ENCODE peak calls at places on chromosomes 1 and 21, in four cellular contexts. One of them, this sample, is unnamed. For H3K36me3, the result is how much of the 10 kb centered on the place peaks cover.

GRCh38 chr1:234775477-234776246 is 165.7 kb upstream of the IRF2BP2 start:
- DNase-seq in colonic mucosa: peak
- DNase-seq in adipocyte: no peak
- DNase-seq in upper lobe of right lung: no peak
- DNase-seq in this sample: no peak

GRCh38 chr21:32520885-32521735 is 64.2 kb downstream of the TCP10L start:
- DNase-seq in colonic mucosa: peak
- DNase-seq in adipocyte: peak
- DNase-seq in upper lobe of right lung: peak
- DNase-seq in this sample: no peak

GRCh38 chr1:165683848-165684485 is 14.4 kb downstream of the ALDH9A1 start:
- DNase-seq in colonic mucosa: no peak
- DNase-seq in adipocyte: no peak
- DNase-seq in upper lobe of right lung: no peak
- DNase-seq in this sample: no peak

GRCh38 chr1:180040034-180040433 is 85.4 kb downstream of the CEP350 start:
- DNase-seq in colonic mucosa: no peak
- DNase-seq in adipocyte: peak
- DNase-seq in upper lobe of right lung: no peak
- DNase-seq in this sample: no peak

GRCh38 chr1:42145190-42145716 is 8.0 kb upstream of the GUCA2B start:
- DNase-seq in colonic mucosa: no peak
- DNase-seq in adipocyte: no peak
- DNase-seq in upper lobe of right lung: peak
- DNase-seq in this sample: no peak

GRCh38 chr1:175200626-175201025 is 8.1 kb upstream of the KIAA0040 start:
- DNase-seq in colonic mucosa: no peak
- DNase-seq in adipocyte: no peak
- DNase-seq in upper lobe of right lung: no peak
- DNase-seq in this sample: no peak

GRCh38 chr1:105997516-105997915 is 1059.0 kb upstream of the PRMT6 start:
- DNase-seq in colonic mucosa: no peak
- DNase-seq in adipocyte: no peak
- DNase-seq in upper lobe of right lung: no peak
- DNase-seq in this sample: no peak

GRCh38 chr1:240876071-240876470 is 264.1 kb upstream of the GREM2 start:
- DNase-seq in colonic mucosa: no peak
- DNase-seq in adipocyte: no peak
- DNase-seq in upper lobe of right lung: no peak
- DNase-seq in this sample: no peak

GRCh38 chr1:50424045-50424939 is 1.0 kb upstream of the DMRTA2 start:
- DNase-seq in colonic mucosa: no peak
- DNase-seq in adipocyte: no peak
- DNase-seq in upper lobe of right lung: no peak
- DNase-seq in this sample: no peak

GRCh38 chr1:38021969-38022368 is 9.4 kb downstream of the UTP11 start:
- DNase-seq in colonic mucosa: no peak
- DNase-seq in adipocyte: no peak
- DNase-seq in upper lobe of right lung: no peak
- DNase-seq in this sample: no peak

GRCh38 chr1:116375884-116376733 is 3.1 kb downstream of the ATP1A1 start:
- DNase-seq in colonic mucosa: peak
- DNase-seq in adipocyte: peak
- DNase-seq in upper lobe of right lung: peak
- DNase-seq in this sample: no peak

GRCh38 chr1:78222962-78223358 is 177.2 kb downstream of the GIPC2 start:
- DNase-seq in colonic mucosa: no peak
- DNase-seq in adipocyte: no peak
- DNase-seq in upper lobe of right lung: no peak
- DNase-seq in this sample: no peak

GRCh38 chr21:15559612-15560011 is 170.2 kb upstream of the USP25 start:
- DNase-seq in colonic mucosa: no peak
- DNase-seq in adipocyte: no peak
- DNase-seq in upper lobe of right lung: no peak
- DNase-seq in this sample: no peak

GRCh38 chr1:78280626-78281025 is 210.1 kb upstream of the PTGFR start:
- DNase-seq in colonic mucosa: no peak
- DNase-seq in adipocyte: peak
- DNase-seq in upper lobe of right lung: no peak
- DNase-seq in this sample: no peak

GRCh38 chr1:8915446-8915845 is 30.2 kb upstream of the CA6 start:
- DNase-seq in colonic mucosa: no peak
- DNase-seq in adipocyte: no peak
- DNase-seq in upper lobe of right lung: no peak
- DNase-seq in this sample: no peak

GRCh38 chr1:155858805-155859233 is 548 bp upstream of the SYT11 start:
- DNase-seq in colonic mucosa: no peak
- DNase-seq in adipocyte: peak
- DNase-seq in upper lobe of right lung: no peak
- DNase-seq in this sample: no peak

GRCh38 chr1:112579801-112580510 is 39.0 kb downstream of the ST7L start:
- DNase-seq in colonic mucosa: no peak
- DNase-seq in adipocyte: peak
- DNase-seq in upper lobe of right lung: no peak
- DNase-seq in this sample: no peak

GRCh38 chr1:147570907-147571306 is 29.6 kb downstream of the BCL9 start:
- DNase-seq in colonic mucosa: no peak
- DNase-seq in adipocyte: no peak
- DNase-seq in upper lobe of right lung: no peak
- DNase-seq in this sample: no peak

GRCh38 chr1:169113613-169114119 is 7.2 kb downstream of the ATP1B1 start:
- DNase-seq in colonic mucosa: no peak
- DNase-seq in adipocyte: peak
- DNase-seq in upper lobe of right lung: no peak
- DNase-seq in this sample: no peak

GRCh38 chr1:16006552-16007485 is 2.8 kb downstream of the SRARP start:
- DNase-seq in colonic mucosa: no peak
- DNase-seq in adipocyte: peak
- DNase-seq in upper lobe of right lung: no peak
- DNase-seq in this sample: no peak

GRCh38 chr1:184212649-184213314 is 161.3 kb downstream of the TSEN15 start:
- DNase-seq in colonic mucosa: no peak
- DNase-seq in adipocyte: peak
- DNase-seq in upper lobe of right lung: no peak
- DNase-seq in this sample: no peak

GRCh38 chr1:166088572-166088955 is 78.2 kb downstream of the FAM78B start:
- DNase-seq in colonic mucosa: no peak
- DNase-seq in adipocyte: no peak
- DNase-seq in upper lobe of right lung: no peak
- DNase-seq in this sample: no peak

GRCh38 chr1:177065430-177065829 is 99.1 kb downstream of the ASTN1 start:
- DNase-seq in colonic mucosa: no peak
- DNase-seq in adipocyte: no peak
- DNase-seq in upper lobe of right lung: no peak
- DNase-seq in this sample: no peak

GRCh38 chr1:152153996-152154395 is 5.0 kb downstream of the RPTN start:
- DNase-seq in colonic mucosa: no peak
- DNase-seq in adipocyte: no peak
- DNase-seq in upper lobe of right lung: no peak
- DNase-seq in this sample: no peak

GRCh38 chr1:23168079-23168461 is 586 bp downstream of the LUZP1 start:
- DNase-seq in colonic mucosa: peak
- DNase-seq in adipocyte: no peak
- DNase-seq in upper lobe of right lung: peak
- DNase-seq in this sample: no peak

GRCh38 chr1:91557826-91558225 is 57.2 kb downstream of the CDC7 start:
- DNase-seq in colonic mucosa: no peak
- DNase-seq in adipocyte: no peak
- DNase-seq in upper lobe of right lung: no peak
- DNase-seq in this sample: no peak

GRCh38 chr1:241624925-241625324 is 15.2 kb downstream of the CHML start:
- DNase-seq in colonic mucosa: no peak
- DNase-seq in adipocyte: no peak
- DNase-seq in upper lobe of right lung: no peak
- DNase-seq in this sample: no peak

GRCh38 chr1:20590313-20590777 is 1.4 kb downstream of the CDA start:
- DNase-seq in colonic mucosa: peak
- DNase-seq in adipocyte: no peak
- DNase-seq in upper lobe of right lung: peak
- DNase-seq in this sample: no peak

GRCh38 chr1:53769780-53770179 is 30.8 kb upstream of the GLIS1 start:
- DNase-seq in colonic mucosa: no peak
- DNase-seq in adipocyte: peak
- DNase-seq in upper lobe of right lung: no peak
- DNase-seq in this sample: no peak

GRCh38 chr1:25707280-25708016 is 90.9 kb downstream of the MAN1C1 start:
- DNase-seq in colonic mucosa: no peak
- DNase-seq in adipocyte: peak
- DNase-seq in upper lobe of right lung: no peak
- DNase-seq in this sample: no peak

GRCh38 chr1:226268421-226269124 is 40.4 kb downstream of the LIN9 start:
- DNase-seq in colonic mucosa: no peak
- DNase-seq in adipocyte: peak
- DNase-seq in upper lobe of right lung: no peak
- DNase-seq in this sample: no peak

GRCh38 chr1:158422215-158422614 is 3.8 kb downstream of the OR10K2 start:
- DNase-seq in colonic mucosa: no peak
- DNase-seq in adipocyte: no peak
- DNase-seq in upper lobe of right lung: no peak
- DNase-seq in this sample: no peak

GRCh38 chr1:112506731-112507130 is 2.0 kb upstream of the WNT2B start:
- DNase-seq in colonic mucosa: no peak
- DNase-seq in adipocyte: no peak
- DNase-seq in upper lobe of right lung: no peak
- DNase-seq in this sample: no peak

GRCh38 chr1:171877711-171878110 is 36.4 kb downstream of the DNM3 start:
- DNase-seq in colonic mucosa: no peak
- DNase-seq in adipocyte: peak
- DNase-seq in upper lobe of right lung: no peak
- DNase-seq in this sample: no peak

GRCh38 chr21:15774590-15774989 is 44.8 kb downstream of the USP25 start:
- DNase-seq in colonic mucosa: no peak
- DNase-seq in adipocyte: peak
- DNase-seq in upper lobe of right lung: no peak
- DNase-seq in this sample: no peak

GRCh38 chr1:57599233-57599994 is 175.6 kb upstream of the DAB1 start:
- DNase-seq in colonic mucosa: no peak
- DNase-seq in adipocyte: peak
- DNase-seq in upper lobe of right lung: no peak
- DNase-seq in this sample: no peak
- H3K36me3 ChIP-seq in colonic mucosa: under half
- H3K36me3 ChIP-seq in adipocyte: under half
- H3K36me3 ChIP-seq in upper lobe of right lung: under half
- H3K36me3 ChIP-seq in this sample: under half

GRCh38 chr1:6632588-6633514 is 8.2 kb downstream of the THAP3 start:
- DNase-seq in colonic mucosa: no peak
- DNase-seq in adipocyte: no peak
- DNase-seq in upper lobe of right lung: no peak
- DNase-seq in this sample: no peak
- H3K36me3 ChIP-seq in colonic mucosa: under half
- H3K36me3 ChIP-seq in adipocyte: half or more
- H3K36me3 ChIP-seq in upper lobe of right lung: half or more
- H3K36me3 ChIP-seq in this sample: under half

GRCh38 chr21:43797925-43798715 is 8.7 kb downstream of the RRP1 start:
- DNase-seq in colonic mucosa: no peak
- DNase-seq in adipocyte: no peak
- DNase-seq in upper lobe of right lung: no peak
- DNase-seq in this sample: no peak
- H3K36me3 ChIP-seq in colonic mucosa: under half
- H3K36me3 ChIP-seq in adipocyte: half or more
- H3K36me3 ChIP-seq in upper lobe of right lung: half or more
- H3K36me3 ChIP-seq in this sample: under half

GRCh38 chr1:204947747-204948146 is 77.1 kb downstream of the NFASC start:
- DNase-seq in colonic mucosa: no peak
- DNase-seq in adipocyte: no peak
- DNase-seq in upper lobe of right lung: no peak
- DNase-seq in this sample: no peak
- H3K36me3 ChIP-seq in colonic mucosa: under half
- H3K36me3 ChIP-seq in adipocyte: under half
- H3K36me3 ChIP-seq in upper lobe of right lung: under half
- H3K36me3 ChIP-seq in this sample: under half

GRCh38 chr1:44292641-44293040 is 62.4 kb downstream of the ERI3 start:
- DNase-seq in colonic mucosa: no peak
- DNase-seq in adipocyte: no peak
- DNase-seq in upper lobe of right lung: no peak
- DNase-seq in this sample: no peak
- H3K36me3 ChIP-seq in colonic mucosa: under half
- H3K36me3 ChIP-seq in adipocyte: under half
- H3K36me3 ChIP-seq in upper lobe of right lung: under half
- H3K36me3 ChIP-seq in this sample: half or more

GRCh38 chr1:222652676-222653075 is 34.8 kb downstream of the MIA3 start:
- DNase-seq in colonic mucosa: no peak
- DNase-seq in adipocyte: no peak
- DNase-seq in upper lobe of right lung: no peak
- DNase-seq in this sample: no peak
- H3K36me3 ChIP-seq in colonic mucosa: under half
- H3K36me3 ChIP-seq in adipocyte: half or more
- H3K36me3 ChIP-seq in upper lobe of right lung: half or more
- H3K36me3 ChIP-seq in this sample: half or more